ENCODE peak calls at places on chromosomes 7 and 10, in nine cellular contexts. Z, Q, A, J, B, R, N, V and P are unnamed samples.

GRCh38 chr10:78964952-78965633 is 103.7 kb upstream of the ZMIZ1 start:
- DNase-seq in V (peak; percentile 83), Q (peak; percentile 94), R (peak; percentile 86), N (peak; percentile 57), A (peak; percentile 96), Z (no peak), J (peak; percentile 80), B (no peak), P (peak; percentile 72)

GRCh38 chr7:29139191-29139590 is 7.1 kb downstream of the CPVL start:
- DNase-seq in R (no peak), V (no peak), B (no peak), A (no peak), Z (no peak), J (no peak), N (no peak), Q (peak; percentile 59), P (no peak)

GRCh38 chr7:79504607-79505389 is 51.3 kb upstream of the MAGI2 start:
- DNase-seq in V (no peak), J (peak; percentile 33), B (no peak), Z (no peak), N (no peak), Q (no peak), A (peak; percentile 30), R (peak; percentile 22), P (no peak)

GRCh38 chr10:80517416-80518142 is 20.1 kb upstream of the SH2D4B start:
- DNase-seq in V (no peak), Z (peak; percentile 27), Q (no peak), J (no peak), N (no peak), A (no peak), R (no peak), B (no peak), P (no peak)

GRCh38 chr10:90161-90560 is 41.1 kb upstream of the TUBB8 start:
- DNase-seq in V (no peak), Q (no peak), A (no peak), J (no peak), R (no peak), N (no peak), B (no peak), Z (no peak), P (no peak)

GRCh38 chr7:116797611-116798010 is 64.8 kb upstream of the CAPZA2 start:
- DNase-seq in Q (peak; percentile 50), J (no peak), V (no peak), B (no peak), Z (no peak), R (no peak), N (peak; percentile 66), A (no peak), P (no peak)

GRCh38 chr10:25497281-25497680 is 322.5 kb downstream of the GPR158 start:
- DNase-seq in V (no peak), R (no peak), J (no peak), A (no peak), B (no peak), N (no peak), Q (no peak), Z (no peak), P (no peak)

GRCh38 chr10:8444630-8445029 is 390.1 kb downstream of the GATA3 start:
- DNase-seq in A (peak; percentile 64), R (no peak), V (no peak), B (no peak), Q (no peak), N (no peak), Z (no peak), J (peak; percentile 11), P (no peak)

GRCh38 chr7:134618756-134619530 is 27.7 kb upstream of the BPGM start:
- DNase-seq in A (no peak), Q (no peak), B (no peak), N (peak; percentile 51), J (no peak), V (no peak), R (no peak), Z (no peak), P (no peak)

GRCh38 chr10:119535310-119535709 is 7.2 kb downstream of the RGS10 start:
- DNase-seq in R (no peak), Q (no peak), Z (no peak), A (no peak), N (no peak), V (no peak), B (no peak), J (no peak), P (no peak)

GRCh38 chr10:71555760-71556159 is 159.0 kb downstream of the CDH23 start:
- DNase-seq in Z (no peak), N (no peak), B (no peak), A (no peak), Q (no peak), V (no peak), R (no peak), J (no peak), P (no peak)

GRCh38 chr7:133434246-133434865 is 181.5 kb downstream of the EXOC4 start:
- DNase-seq in A (no peak), J (peak; percentile 8), Z (no peak), R (peak; percentile 7), V (no peak), B (peak; percentile 40), N (peak; percentile 67), Q (no peak), P (no peak)

GRCh38 chr7:18754766-18755165 is 259.2 kb downstream of the HDAC9 start:
- DNase-seq in N (peak; percentile 40), B (no peak), J (no peak), Q (peak; percentile 29), A (no peak), R (no peak), Z (no peak), V (no peak), P (no peak)

GRCh38 chr10:58965855-58966254 is 210.6 kb upstream of the PHYHIPL start:
- DNase-seq in B (no peak), N (no peak), A (no peak), Q (no peak), V (no peak), J (no peak), R (no peak), Z (no peak), P (no peak)

GRCh38 chr10:58957517-58957916 is 218.9 kb upstream of the PHYHIPL start:
- DNase-seq in B (no peak), R (no peak), N (no peak), J (no peak), V (no peak), A (no peak), Z (no peak), Q (no peak), P (no peak)

GRCh38 chr10:58963723-58964124 is 212.7 kb upstream of the PHYHIPL start:
- DNase-seq in B (no peak), A (peak; percentile 89), V (no peak), Z (no peak), J (no peak), R (no peak), N (no peak), Q (no peak), P (no peak)

GRCh38 chr10:58967551-58968418 is 208.7 kb upstream of the PHYHIPL start:
- DNase-seq in V (peak; percentile 75), N (no peak), Q (peak; percentile 58), B (no peak), A (peak; percentile 93), Z (no peak), J (peak; percentile 86), R (peak; percentile 43), P (peak; percentile 61)

GRCh38 chr10:58963101-58963534 is 213.3 kb upstream of the PHYHIPL start:
- DNase-seq in Q (no peak), J (peak; percentile 28), Z (no peak), R (peak; percentile 21), A (peak; percentile 59), B (no peak), V (no peak), N (no peak), P (no peak)
- TF ChIP-seq CTCF in Q (peak; percentile 47), J (peak; percentile 23), Z (no peak), R (peak; percentile 17), A (peak; percentile 81), B (peak; percentile 19), V (no peak), N (peak; percentile 39), P (no peak)

GRCh38 chr7:55362927-55363326 is 2.2 kb upstream of the LANCL2 start:
- DNase-seq in V (peak; percentile 53), R (no peak), Q (no peak), Z (no peak), N (no peak), B (no peak), A (no peak), J (no peak), P (no peak)
- H3K4me1 ChIP-seq in V (peaks cover 7% of the 10 kb centered on the region), R (peaks cover 13% of the 10 kb centered on the region), Q (peaks cover 20% of the 10 kb centered on the region), Z (peaks cover 9% of the 10 kb centered on the region), N (no peaks in the 10 kb centered on the region), B (peaks cover 15% of the 10 kb centered on the region), A (no peaks in the 10 kb centered on the region), J (peaks cover 10% of the 10 kb centered on the region), P (peaks cover 17% of the 10 kb centered on the region)

DNA sequence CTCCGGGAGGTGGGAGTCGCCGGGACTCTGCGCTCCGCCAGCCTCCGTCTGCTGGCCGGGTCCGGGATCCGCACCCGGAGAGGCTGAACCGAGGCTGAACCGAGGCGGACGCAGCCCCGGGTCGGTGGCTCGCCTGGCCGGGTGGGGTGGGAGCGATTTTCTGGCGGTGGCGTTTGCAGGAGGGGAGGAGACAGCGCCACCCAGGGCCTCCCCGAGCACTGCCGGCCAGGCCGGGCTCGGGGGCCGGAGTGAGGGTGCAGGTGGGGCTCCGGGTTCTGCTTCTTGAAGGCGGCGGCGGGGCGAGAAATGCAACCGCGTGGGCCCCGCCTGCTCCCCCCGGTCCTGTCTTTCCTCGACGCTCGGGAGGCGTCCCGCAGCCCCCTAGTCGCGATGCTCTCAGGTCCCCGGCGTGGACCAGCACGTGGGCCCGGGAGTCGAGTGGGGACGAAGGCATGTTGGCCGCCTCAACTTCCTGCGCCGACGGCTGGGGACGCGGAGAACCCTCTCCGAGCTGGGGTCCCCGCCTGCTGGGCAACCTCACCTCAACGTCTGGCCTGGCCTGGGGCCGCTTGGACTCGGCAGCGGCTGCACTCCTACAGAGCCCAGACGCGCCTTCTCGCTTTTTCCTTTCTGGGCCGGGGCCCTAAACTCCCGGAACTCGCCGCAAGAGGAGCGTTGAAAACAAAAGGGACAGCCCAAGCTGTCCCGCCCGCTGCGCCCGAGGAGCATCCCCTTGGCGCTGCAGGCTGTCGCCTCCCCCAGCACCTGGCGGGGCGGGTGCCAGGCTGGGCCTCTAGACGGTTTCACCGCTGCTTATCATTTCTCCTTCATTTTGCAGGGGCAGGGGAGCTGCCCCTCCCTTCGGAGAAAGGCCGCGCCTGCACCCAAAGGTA is 25.2 kb upstream of the VAX1 start:
- DNase-seq in B (no peak), Q (no peak), N (no peak), J (peak; percentile 41), A (peak; percentile 77), V (no peak), R (peak; percentile 31), Z (no peak), P (no peak)
- TF ChIP-seq CTCF in B (no peak), Q (no peak), N (no peak), J (peak; percentile 31), A (peak; percentile 64), V (no peak), R (peak; percentile 38), Z (no peak), P (peak; percentile 10)

DNA sequence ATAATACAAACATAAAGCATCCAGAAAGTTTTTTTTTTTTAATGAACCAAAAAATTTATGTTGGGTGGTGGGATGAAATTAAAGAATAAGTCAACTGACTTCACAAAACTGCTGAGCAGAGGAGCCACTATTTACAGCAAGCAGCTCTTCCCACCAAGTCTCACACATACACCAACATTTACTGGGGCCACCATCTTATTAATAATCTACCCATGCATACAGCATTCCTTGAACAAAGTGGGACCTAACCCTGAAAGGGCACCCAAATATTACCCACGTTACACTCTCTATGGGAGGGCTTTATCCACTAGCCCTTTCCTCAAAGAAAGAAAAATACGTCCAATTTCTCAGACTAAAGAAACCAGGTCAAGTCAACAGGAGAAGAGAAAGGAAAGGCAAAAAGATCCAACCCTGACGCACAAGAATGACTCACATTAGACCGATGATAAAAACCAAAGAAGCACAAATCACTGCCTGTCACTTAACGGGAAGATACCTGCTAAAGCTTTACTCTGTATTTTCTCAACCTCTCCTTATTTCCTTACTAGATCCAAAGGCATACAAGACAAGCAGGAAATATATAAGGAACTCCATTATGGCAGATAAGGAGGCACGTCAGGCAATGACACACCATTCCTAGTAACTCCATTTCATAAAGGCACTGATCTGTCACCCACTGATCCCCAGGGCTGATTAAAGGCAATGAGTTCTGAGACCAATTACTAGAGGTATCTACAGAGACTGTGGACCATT is 141.8 kb upstream of the ASAH2 start:
- DNase-seq in Q (no peak), R (peak; percentile 70), Z (no peak), V (no peak), B (no peak), J (peak; percentile 23), N (no peak), A (no peak), P (no peak)
- H3K4me1 ChIP-seq in Q (peaks cover 59% of the 10 kb centered on the region), R (peaks cover 79% of the 10 kb centered on the region), Z (peaks cover under 1% of the 10 kb centered on the region), V (peaks cover 20% of the 10 kb centered on the region), B (no peaks in the 10 kb centered on the region), J (peaks cover 20% of the 10 kb centered on the region), N (peaks cover 15% of the 10 kb centered on the region), A (no peaks in the 10 kb centered on the region), P (peaks cover 51% of the 10 kb centered on the region)